ENCODE peak calls at places on chromosomes 5 and 9, in five cellular contexts. U is Peyer's patch, T is cardiac muscle cell, N is neuronal stem cell, W is tibial artery. M is an unnamed sample. For H3K4me1, the result is how much of the 10 kb centered on the place peaks cover.

GRCh38 chr9:4167040-4167671 is 132.7 kb downstream of the GLIS3 start:
- DNase-seq in W (no peak), U (no peak), N (no peak), T (no peak), M (no peak)

GRCh38 chr5:94395468-94395867 is 222.9 kb downstream of the KIAA0825 start:
- DNase-seq in U (no peak), T (no peak), N (no peak), W (no peak), M (no peak)

GRCh38 chr9:85741112-85741874 is 461 bp downstream of the AGTPBP1 start:
- DNase-seq in W (no peak), T (no peak), N (peak), U (peak), M (peak)

GRCh38 chr9:84617415-84617814 is 52.1 kb upstream of the NTRK2 start:
- DNase-seq in T (no peak), U (no peak), N (no peak), W (no peak), M (no peak)

GRCh38 chr5:126188804-126189203 is 234.4 kb upstream of the GRAMD2B start:
- DNase-seq in U (no peak), W (no peak), T (no peak), N (no peak), M (no peak)

GRCh38 chr5:180590543-180591248 is 603 bp downstream of the SCGB3A1 start:
- DNase-seq in N (no peak), U (no peak), W (no peak), T (no peak), M (no peak)

GRCh38 chr5:1182633-1183423 is 18.6 kb upstream of the SLC6A19 start:
- DNase-seq in U (peak), W (peak), T (peak), N (no peak), M (no peak)

GRCh38 chr5:113043491-113043931 is 66.9 kb downstream of the DCP2 start:
- DNase-seq in N (no peak), T (peak), W (no peak), U (no peak), M (no peak)

GRCh38 chr9:136219276-136219675 is 14.3 kb upstream of the LHX3 start:
- DNase-seq in T (no peak), W (no peak), U (no peak), N (no peak), M (no peak)

GRCh38 chr9:123960366-123960765 is 30.4 kb upstream of the DENND1A start:
- DNase-seq in W (no peak), U (no peak), T (no peak), N (no peak), M (no peak)

GRCh38 chr9:92538541-92538940 is 2.8 kb upstream of the ECM2 start:
- DNase-seq in N (no peak), T (no peak), U (no peak), W (no peak), M (no peak)

GRCh38 chr5:40278881-40279280 is 400.8 kb upstream of the PTGER4 start:
- DNase-seq in W (no peak), U (no peak), N (no peak), T (no peak), M (no peak)

GRCh38 chr5:134138416-134139376 is 24.2 kb downstream of the TCF7 start:
- DNase-seq in N (no peak), U (no peak), W (peak), T (no peak), M (peak)

GRCh38 chr5:116577064-116577788 is 2.6 kb upstream of the SEMA6A start:
- DNase-seq in U (no peak), T (no peak), N (no peak), W (no peak), M (no peak)

GRCh38 chr9:133037775-133038174 is 7.0 kb downstream of the GTF3C5 start:
- DNase-seq in U (no peak), T (no peak), N (no peak), W (no peak), M (no peak)

GRCh38 chr5:168578506-168579205 is 512 bp downstream of the PANK3 start:
- DNase-seq in W (no peak), U (no peak), T (no peak), N (no peak), M (no peak)

DNA sequence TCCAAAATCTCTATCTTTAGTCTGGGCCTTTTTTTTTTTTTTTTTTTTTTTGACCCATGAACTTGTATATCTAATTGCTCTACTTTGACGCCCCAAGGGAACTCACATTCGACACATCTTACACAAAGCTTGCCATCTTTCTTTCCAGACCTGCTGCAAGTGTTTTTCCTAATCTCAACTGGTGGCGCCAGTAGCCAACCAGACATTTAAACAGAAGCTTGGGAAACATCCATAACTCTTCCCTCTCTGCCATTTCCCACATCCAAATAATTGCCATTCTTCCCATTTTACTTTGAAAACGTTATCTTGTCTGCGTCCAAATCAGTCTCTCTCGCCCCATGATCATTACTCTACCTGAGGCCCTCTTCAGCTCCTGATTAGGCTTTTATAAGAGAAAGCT is 130.9 kb downstream of the PAPPA start:
- DNase-seq in T (no peak), U (no peak), N (no peak), W (no peak), M (no peak)
- H3K4me1 ChIP-seq in T (under half), U (under half), N (under half), W (under half), M (under half)

GRCh38 chr9:89686621-89687020 is 81.8 kb downstream of the GADD45G start:
- DNase-seq in W (no peak), U (no peak), N (no peak), T (no peak), M (no peak)
- H3K27ac ChIP-seq in W (peak), U (no peak), N (no peak), T (no peak), M (no peak)

DNA sequence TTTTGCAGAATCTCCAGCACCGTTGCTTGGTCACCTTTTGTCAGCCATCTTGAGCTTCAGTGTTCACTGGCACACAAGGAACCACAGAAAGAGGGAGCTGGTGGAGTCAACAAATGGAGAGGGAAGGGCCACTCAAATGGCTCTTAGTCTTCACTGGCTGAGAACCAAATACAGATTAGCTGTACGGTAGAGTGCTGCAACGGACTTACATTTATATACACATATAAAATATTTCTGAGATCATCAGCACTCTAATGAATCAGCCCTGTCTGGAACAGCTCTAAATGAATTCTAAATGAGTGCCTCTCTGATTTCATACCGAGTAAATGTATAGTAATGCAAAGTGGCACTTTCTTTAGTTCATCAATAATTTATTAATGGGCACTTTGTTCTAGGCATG is 24.8 kb downstream of the KCTD16 start:
- DNase-seq in W (no peak), T (no peak), U (no peak), N (no peak), M (no peak)
- H3K4me1 ChIP-seq in W (under half), T (under half), U (under half), N (under half), M (under half)

GRCh38 chr9:108823829-108824228 is 32.0 kb downstream of the ACTL7B start:
- DNase-seq in W (no peak), N (no peak), T (no peak), U (no peak), M (no peak)
- H3K27ac ChIP-seq in W (no peak), N (no peak), T (no peak), U (no peak), M (no peak)

DNA sequence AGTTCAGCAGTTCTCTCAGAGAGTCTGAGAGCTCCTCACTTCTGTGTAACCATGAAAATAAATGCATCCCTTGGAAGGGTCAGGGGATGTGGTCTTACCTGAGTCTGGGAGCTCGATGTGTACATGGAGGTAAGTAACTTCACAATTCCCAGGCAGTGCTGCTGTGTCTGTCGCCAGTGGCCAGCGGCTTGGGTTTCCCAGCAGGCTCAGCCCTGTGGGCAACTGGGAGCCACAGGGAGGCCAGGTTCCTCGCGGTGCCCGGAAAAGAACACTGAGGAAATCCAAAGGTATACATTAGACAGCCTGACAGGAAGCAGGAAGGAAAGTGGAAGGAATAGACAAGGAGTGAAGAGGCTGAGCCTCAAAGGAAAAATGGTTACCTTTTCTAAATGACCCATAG is 62.2 kb downstream of the OSTF1 start:
- DNase-seq in T (no peak), U (no peak), N (no peak), W (no peak), M (no peak)
- H3K4me1 ChIP-seq in T (under half), U (under half), N (under half), W (under half), M (under half)

DNA sequence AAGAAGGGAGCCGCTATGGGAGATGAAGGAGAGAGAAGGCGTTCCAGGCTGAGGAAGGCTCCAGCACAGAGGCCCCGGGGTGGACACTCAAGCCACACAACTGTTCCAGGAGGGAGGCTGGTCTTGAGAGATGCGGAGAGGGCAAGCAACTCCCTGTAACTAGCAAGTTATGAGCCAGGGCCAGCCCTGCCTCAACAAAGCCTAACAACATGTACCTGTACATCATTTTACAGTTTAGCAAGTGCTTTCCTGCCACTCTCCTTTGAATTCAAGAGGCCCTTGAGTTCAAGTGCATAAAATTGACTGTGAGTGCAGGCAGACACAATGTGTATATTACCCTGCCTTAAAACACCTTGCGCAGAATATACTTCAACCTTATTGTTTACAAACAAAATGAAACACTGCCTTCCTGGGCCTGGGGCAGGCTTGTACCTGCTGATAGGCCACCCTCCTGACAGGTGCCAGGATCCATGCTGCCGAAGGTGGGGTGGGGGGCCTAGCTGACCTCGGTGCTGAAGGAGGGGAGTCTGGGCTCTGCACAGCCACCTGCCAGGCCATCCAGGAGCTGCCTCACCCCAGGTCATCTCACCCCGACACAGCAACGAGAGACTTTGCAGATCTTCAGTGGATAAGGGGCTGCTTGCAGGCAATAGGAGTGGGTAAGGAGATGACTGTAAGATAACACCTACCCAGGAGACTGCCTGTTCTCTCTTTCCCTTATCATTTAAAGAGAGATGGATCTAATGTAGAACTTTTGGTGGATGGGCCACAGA is 80.0 kb downstream of the PPARGC1B start:
- DNase-seq in W (no peak), T (peak), U (no peak), N (no peak), M (no peak)
- H3K27ac ChIP-seq in W (no peak), T (no peak), U (no peak), N (no peak), M (no peak)

GRCh38 chr5:172768098-172768572 is 2.9 kb downstream of the DUSP1 start:
- DNase-seq in T (no peak), W (no peak), N (no peak), U (no peak), M (no peak)
- H3K4me1 ChIP-seq in T (under half), W (under half), N (under half), U (under half), M (under half)

M was measured in ascending aorta.